ENCODE peak calls at places on chromosomes 2 and 18, in four cellular contexts. One of them, this sample, is unnamed.

GRCh38 chr2:47195149-47195548 is 40.0 kb upstream of the STPG4 start:
- DNase-seq in body of pancreas: no peak
- DNase-seq in neuronal stem cell: no peak
- DNase-seq in SJSA1: peak; percentile 25
- DNase-seq in this sample: no peak

GRCh38 chr18:54910161-54910919 is 48.9 kb downstream of the CCDC68 start:
- DNase-seq in body of pancreas: no peak
- DNase-seq in neuronal stem cell: no peak
- DNase-seq in SJSA1: no peak
- DNase-seq in this sample: no peak

GRCh38 chr2:64237266-64237665 is 93.0 kb upstream of the PELI1 start:
- DNase-seq in SJSA1: no peak
- DNase-seq in body of pancreas: no peak
- DNase-seq in neuronal stem cell: no peak
- DNase-seq in this sample: no peak

GRCh38 chr18:657311-657997 is at the start of gene TYMS:
- DNase-seq in SJSA1: peak; percentile 83
- DNase-seq in body of pancreas: peak; percentile 60
- DNase-seq in neuronal stem cell: peak; percentile 62
- DNase-seq in this sample: peak; percentile 60

GRCh38 chr18:12589419-12589818 is 68.5 kb downstream of the SPIRE1 start:
- DNase-seq in body of pancreas: no peak
- DNase-seq in neuronal stem cell: no peak
- DNase-seq in SJSA1: no peak
- DNase-seq in this sample: no peak

GRCh38 chr2:19796036-19796703 is 105.6 kb downstream of the TTC32 start:
- DNase-seq in neuronal stem cell: no peak
- DNase-seq in body of pancreas: no peak
- DNase-seq in SJSA1: peak; percentile 28
- DNase-seq in this sample: no peak

GRCh38 chr18:35054401-35054800 is 13.2 kb downstream of the MAPRE2 start:
- DNase-seq in body of pancreas: no peak
- DNase-seq in SJSA1: no peak
- DNase-seq in neuronal stem cell: no peak
- DNase-seq in this sample: no peak

GRCh38 chr18:49898421-49898820 is 85.1 kb upstream of the ACAA2 start:
- DNase-seq in neuronal stem cell: peak; percentile 86
- DNase-seq in body of pancreas: peak; percentile 67
- DNase-seq in SJSA1: peak; percentile 52
- DNase-seq in this sample: no peak

GRCh38 chr18:48801728-48802542 is 148.8 kb downstream of the SMAD7 start:
- DNase-seq in neuronal stem cell: no peak
- DNase-seq in body of pancreas: peak; percentile 58
- DNase-seq in SJSA1: no peak
- DNase-seq in this sample: peak; percentile 12

GRCh38 chr2:109098251-109098920 is 30.6 kb upstream of the SH3RF3 start:
- DNase-seq in body of pancreas: no peak
- DNase-seq in neuronal stem cell: no peak
- DNase-seq in SJSA1: no peak
- DNase-seq in this sample: no peak

GRCh38 chr2:233934524-233934923 is 17.4 kb downstream of the TRPM8 start:
- DNase-seq in neuronal stem cell: no peak
- DNase-seq in SJSA1: no peak
- DNase-seq in body of pancreas: no peak
- DNase-seq in this sample: no peak

GRCh38 chr2:233929352-233929843 is 12.2 kb downstream of the TRPM8 start:
- DNase-seq in neuronal stem cell: no peak
- DNase-seq in SJSA1: no peak
- DNase-seq in body of pancreas: no peak
- DNase-seq in this sample: no peak

GRCh38 chr2:233926806-233927205 is 9.6 kb downstream of the TRPM8 start:
- DNase-seq in neuronal stem cell: no peak
- DNase-seq in SJSA1: no peak
- DNase-seq in body of pancreas: peak; percentile 17
- DNase-seq in this sample: no peak

GRCh38 chr2:233925402-233925801 is 8.2 kb downstream of the TRPM8 start:
- DNase-seq in body of pancreas: no peak
- DNase-seq in neuronal stem cell: no peak
- DNase-seq in SJSA1: no peak
- DNase-seq in this sample: no peak

GRCh38 chr2:233928594-233929351 is 11.6 kb downstream of the TRPM8 start:
- DNase-seq in body of pancreas: peak; percentile 28
- DNase-seq in SJSA1: peak; percentile 22
- DNase-seq in neuronal stem cell: peak; percentile 38
- DNase-seq in this sample: no peak
- H3K4me1 ChIP-seq in body of pancreas: no peaks in the 10 kb centered on the region
- H3K4me1 ChIP-seq in SJSA1: peaks cover 5% of the 10 kb centered on the region
- H3K4me1 ChIP-seq in neuronal stem cell: peaks cover 4% of the 10 kb centered on the region
- H3K4me1 ChIP-seq in this sample: no peaks in the 10 kb centered on the region

GRCh38 chr2:240055177-240055917 is 2.0 kb upstream of the OR6B3 start:
- DNase-seq in body of pancreas: no peak
- DNase-seq in neuronal stem cell: no peak
- DNase-seq in SJSA1: no peak
- DNase-seq in this sample: no peak
- H3K27me3 ChIP-seq in body of pancreas: no peaks in the 10 kb centered on the region
- H3K27me3 ChIP-seq in neuronal stem cell: peaks cover 67% of the 10 kb centered on the region
- H3K27me3 ChIP-seq in SJSA1: peaks cover 80% of the 10 kb centered on the region
- H3K27me3 ChIP-seq in this sample: peaks cover 28% of the 10 kb centered on the region

GRCh38 chr2:201448701-201449100 is 2.6 kb downstream of the TRAK2 start:
- DNase-seq in SJSA1: no peak
- DNase-seq in body of pancreas: no peak
- DNase-seq in neuronal stem cell: no peak
- DNase-seq in this sample: no peak
- H3K4me1 ChIP-seq in SJSA1: peaks cover 5% of the 10 kb centered on the region
- H3K4me1 ChIP-seq in body of pancreas: peaks cover 70% of the 10 kb centered on the region
- H3K4me1 ChIP-seq in neuronal stem cell: peaks cover 1% of the 10 kb centered on the region
- H3K4me1 ChIP-seq in this sample: peaks cover 60% of the 10 kb centered on the region

GRCh38 chr2:195322324-195322723 is 334.7 kb upstream of the SLC39A10 start:
- DNase-seq in SJSA1: no peak
- DNase-seq in body of pancreas: no peak
- DNase-seq in neuronal stem cell: no peak
- DNase-seq in this sample: no peak
- H3K27me3 ChIP-seq in SJSA1: no peaks in the 10 kb centered on the region
- H3K27me3 ChIP-seq in body of pancreas: no peaks in the 10 kb centered on the region
- H3K27me3 ChIP-seq in neuronal stem cell: no peaks in the 10 kb centered on the region
- H3K27me3 ChIP-seq in this sample: no peaks in the 10 kb centered on the region

DNA sequence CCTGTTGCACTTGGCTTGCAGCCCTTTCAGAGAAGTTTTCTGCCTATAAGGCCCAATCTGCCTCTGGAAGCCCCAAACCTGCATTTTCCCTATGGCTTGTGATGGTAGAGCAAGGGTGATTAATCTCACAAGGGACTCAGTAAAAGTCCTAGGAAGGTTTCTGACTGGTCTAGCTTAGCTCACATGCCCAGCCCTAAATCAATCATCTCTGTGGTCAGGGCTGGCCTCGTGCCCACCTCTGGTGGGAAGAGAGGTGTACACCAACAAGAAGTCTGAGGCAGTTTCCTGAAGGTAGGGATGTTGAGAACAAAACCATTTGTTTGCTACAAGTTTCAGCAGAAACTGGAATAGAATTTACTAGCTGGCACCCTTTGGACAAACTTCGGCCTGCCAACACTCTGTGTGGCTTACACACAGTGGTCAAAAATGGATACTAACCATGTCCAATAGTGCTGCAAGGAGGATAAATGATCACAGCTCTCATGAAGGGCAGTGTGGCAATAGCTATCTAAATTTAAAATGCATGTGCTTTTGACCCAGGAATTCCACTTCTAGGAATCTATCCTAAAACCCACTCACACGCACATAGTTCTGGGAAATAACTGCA is 96.4 kb downstream of the EN1 start:
- DNase-seq in SJSA1: no peak
- DNase-seq in body of pancreas: peak; percentile 39
- DNase-seq in neuronal stem cell: no peak
- DNase-seq in this sample: no peak
- H3K4me1 ChIP-seq in SJSA1: no peaks in the 10 kb centered on the region
- H3K4me1 ChIP-seq in body of pancreas: no peaks in the 10 kb centered on the region
- H3K4me1 ChIP-seq in neuronal stem cell: no peaks in the 10 kb centered on the region
- H3K4me1 ChIP-seq in this sample: no peaks in the 10 kb centered on the region

GRCh38 chr2:238985931-238986446 is 138.1 kb downstream of the TWIST2 start:
- DNase-seq in SJSA1: no peak
- DNase-seq in neuronal stem cell: no peak
- DNase-seq in body of pancreas: no peak
- DNase-seq in this sample: no peak
- H3K27me3 ChIP-seq in SJSA1: no peaks in the 10 kb centered on the region
- H3K27me3 ChIP-seq in neuronal stem cell: peaks cover 8% of the 10 kb centered on the region
- H3K27me3 ChIP-seq in body of pancreas: no peaks in the 10 kb centered on the region
- H3K27me3 ChIP-seq in this sample: peaks cover 12% of the 10 kb centered on the region

GRCh38 chr2:10330700-10331032 is 28.0 kb downstream of the HPCAL1 start:
- DNase-seq in neuronal stem cell: no peak
- DNase-seq in body of pancreas: no peak
- DNase-seq in SJSA1: no peak
- DNase-seq in this sample: no peak

GRCh38 chr2:10331033-10331701 is 28.5 kb downstream of the HPCAL1 start:
- DNase-seq in body of pancreas: no peak
- DNase-seq in SJSA1: no peak
- DNase-seq in neuronal stem cell: no peak
- DNase-seq in this sample: peak; percentile 88

GRCh38 chr2:10329584-10329879 is 26.8 kb downstream of the HPCAL1 start:
- DNase-seq in SJSA1: no peak
- DNase-seq in neuronal stem cell: no peak
- DNase-seq in body of pancreas: no peak
- DNase-seq in this sample: no peak

GRCh38 chr2:10328667-10329583 is 26.2 kb downstream of the HPCAL1 start:
- DNase-seq in SJSA1: no peak
- DNase-seq in neuronal stem cell: no peak
- DNase-seq in body of pancreas: no peak
- DNase-seq in this sample: no peak

DNA sequence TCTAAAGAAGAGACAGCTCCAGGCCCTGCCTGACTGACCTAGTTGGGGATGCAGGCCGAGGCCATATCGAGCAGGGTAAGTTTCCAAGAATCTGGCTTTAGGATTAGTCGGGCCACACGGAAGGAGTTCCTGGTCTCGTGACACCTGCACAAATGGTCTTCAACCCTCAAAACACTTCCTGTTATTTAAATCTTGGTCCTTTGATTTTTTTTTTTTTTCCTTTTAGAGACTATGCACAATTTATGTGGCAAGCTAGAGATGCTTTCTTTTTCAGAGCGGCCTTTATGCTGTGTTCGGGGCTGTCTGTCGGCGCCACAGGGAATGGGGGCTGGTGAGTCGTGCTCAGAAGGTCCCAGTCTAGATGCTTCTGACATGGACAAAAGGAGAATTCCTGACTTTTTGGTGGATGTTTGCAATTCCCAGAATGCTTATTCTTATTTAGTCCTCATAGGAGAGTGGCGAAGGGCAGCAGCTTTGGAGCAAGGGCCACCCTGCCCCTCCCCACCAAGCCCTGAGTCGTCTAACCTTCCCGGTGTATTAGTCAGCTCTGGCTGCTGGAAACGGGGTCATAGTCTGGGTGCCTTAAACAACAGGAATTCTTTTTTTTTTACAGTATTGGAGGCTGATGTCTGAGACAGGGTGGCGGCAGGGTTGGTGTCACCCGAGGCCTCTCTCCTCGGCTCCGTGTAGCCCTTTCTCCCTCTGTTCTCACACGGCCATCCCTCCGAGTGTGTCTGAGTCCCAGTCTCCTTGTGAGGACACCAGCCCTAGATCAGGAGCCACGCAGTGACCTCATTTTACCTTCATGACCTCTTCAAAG is 27.4 kb downstream of the HPCAL1 start:
- DNase-seq in neuronal stem cell: no peak
- DNase-seq in body of pancreas: no peak
- DNase-seq in SJSA1: peak; percentile 67
- DNase-seq in this sample: no peak
- H3K4me1 ChIP-seq in neuronal stem cell: peaks cover 34% of the 10 kb centered on the region
- H3K4me1 ChIP-seq in body of pancreas: peaks cover 77% of the 10 kb centered on the region
- H3K4me1 ChIP-seq in SJSA1: peaks cover 21% of the 10 kb centered on the region
- H3K4me1 ChIP-seq in this sample: peaks cover 83% of the 10 kb centered on the region

GRCh38 chr18:78935406-78935805 is 44.2 kb upstream of the SALL3 start:
- DNase-seq in neuronal stem cell: no peak
- DNase-seq in SJSA1: no peak
- DNase-seq in body of pancreas: no peak
- DNase-seq in this sample: no peak
- H3K27me3 ChIP-seq in neuronal stem cell: peaks cover 12% of the 10 kb centered on the region
- H3K27me3 ChIP-seq in SJSA1: no peaks in the 10 kb centered on the region
- H3K27me3 ChIP-seq in body of pancreas: no peaks in the 10 kb centered on the region
- H3K27me3 ChIP-seq in this sample: no peaks in the 10 kb centered on the region

GRCh38 chr2:230862292-230862691 is 2.5 kb upstream of the ITM2C start:
- DNase-seq in body of pancreas: no peak
- DNase-seq in SJSA1: no peak
- DNase-seq in neuronal stem cell: no peak
- DNase-seq in this sample: no peak
- H3K4me1 ChIP-seq in body of pancreas: peaks cover 29% of the 10 kb centered on the region
- H3K4me1 ChIP-seq in SJSA1: peaks cover 16% of the 10 kb centered on the region
- H3K4me1 ChIP-seq in neuronal stem cell: peaks cover 14% of the 10 kb centered on the region
- H3K4me1 ChIP-seq in this sample: peaks cover 21% of the 10 kb centered on the region

GRCh38 chr18:61754039-61754583 is 138.7 kb downstream of the RNF152 start:
- DNase-seq in neuronal stem cell: no peak
- DNase-seq in SJSA1: no peak
- DNase-seq in body of pancreas: no peak
- DNase-seq in this sample: no peak
- H3K27me3 ChIP-seq in neuronal stem cell: no peaks in the 10 kb centered on the region
- H3K27me3 ChIP-seq in SJSA1: no peaks in the 10 kb centered on the region
- H3K27me3 ChIP-seq in body of pancreas: no peaks in the 10 kb centered on the region
- H3K27me3 ChIP-seq in this sample: no peaks in the 10 kb centered on the region